ENCODE peak calls at places on chromosomes 13 and 19, in four cellular contexts. One of them, this sample, is unnamed. For H3K36me3, the result is how much of the 10 kb centered on the place peaks cover.

GRCh38 chr13:21060063-21060826 is 1.1 kb downstream of the LATS2 start:
- DNase-seq in uterus: peak
- DNase-seq in lung: no peak
- DNase-seq in brain microvascular endothelial cell: no peak
- DNase-seq in this sample: peak

GRCh38 chr13:27772651-27773425 is 19.4 kb upstream of the GSX1 start:
- DNase-seq in uterus: no peak
- DNase-seq in lung: no peak
- DNase-seq in brain microvascular endothelial cell: no peak
- DNase-seq in this sample: no peak

GRCh38 chr19:18304496-18305312 is 18.2 kb downstream of the LSM4 start:
- DNase-seq in uterus: peak
- DNase-seq in lung: peak
- DNase-seq in brain microvascular endothelial cell: peak
- DNase-seq in this sample: peak

GRCh38 chr19:49016067-49016839 is 638 bp downstream of the LHB start:
- DNase-seq in uterus: no peak
- DNase-seq in lung: no peak
- DNase-seq in brain microvascular endothelial cell: no peak
- DNase-seq in this sample: no peak

GRCh38 chr13:59519776-59520175 is 644.0 kb downstream of the DIAPH3 start:
- DNase-seq in uterus: no peak
- DNase-seq in lung: no peak
- DNase-seq in brain microvascular endothelial cell: peak
- DNase-seq in this sample: no peak

GRCh38 chr19:7771072-7771471 is 8.0 kb downstream of the CLEC4M start:
- DNase-seq in uterus: no peak
- DNase-seq in lung: no peak
- DNase-seq in brain microvascular endothelial cell: no peak
- DNase-seq in this sample: no peak

GRCh38 chr19:35350591-35350990 is 2.9 kb downstream of the FFAR1 start:
- DNase-seq in uterus: no peak
- DNase-seq in lung: no peak
- DNase-seq in brain microvascular endothelial cell: no peak
- DNase-seq in this sample: no peak

GRCh38 chr19:4829001-4829712 is 2.4 kb downstream of the TICAM1 start:
- DNase-seq in uterus: no peak
- DNase-seq in lung: no peak
- DNase-seq in brain microvascular endothelial cell: no peak
- DNase-seq in this sample: no peak

GRCh38 chr13:34412817-34413365 is 529.2 kb upstream of the NBEA start:
- DNase-seq in uterus: no peak
- DNase-seq in lung: no peak
- DNase-seq in brain microvascular endothelial cell: peak
- DNase-seq in this sample: no peak

GRCh38 chr13:75407473-75407872 is 74.5 kb downstream of the TBC1D4 start:
- DNase-seq in uterus: no peak
- DNase-seq in lung: no peak
- DNase-seq in brain microvascular endothelial cell: no peak
- DNase-seq in this sample: no peak

GRCh38 chr13:78993792-78994191 is 334.8 kb upstream of the OBI1 start:
- DNase-seq in uterus: no peak
- DNase-seq in lung: no peak
- DNase-seq in brain microvascular endothelial cell: no peak
- DNase-seq in this sample: no peak

GRCh38 chr13:31982540-31982939 is 49.0 kb upstream of the FRY start:
- DNase-seq in uterus: no peak
- DNase-seq in lung: peak
- DNase-seq in brain microvascular endothelial cell: peak
- DNase-seq in this sample: peak

DNA sequence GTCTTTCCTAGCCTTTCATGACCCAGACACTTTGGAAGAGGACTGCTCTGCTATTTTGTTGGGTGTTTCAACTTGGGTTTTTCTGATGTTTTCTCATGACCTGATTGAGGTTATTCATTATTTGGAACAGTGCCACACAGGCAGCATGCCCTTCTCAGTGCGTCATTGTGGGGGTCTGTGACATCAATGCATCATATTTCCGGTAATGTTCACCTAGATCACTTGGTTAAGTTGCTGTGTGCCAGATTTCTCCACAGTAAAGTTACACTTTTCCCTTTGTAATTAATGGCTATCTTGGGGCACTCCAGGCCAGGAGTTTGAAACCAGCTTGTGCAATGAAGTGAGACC is 124.4 kb downstream of the SIPA1L3 start:
- DNase-seq in uterus: no peak
- DNase-seq in lung: no peak
- DNase-seq in brain microvascular endothelial cell: peak
- DNase-seq in this sample: no peak
- H3K36me3 ChIP-seq in uterus: under half
- H3K36me3 ChIP-seq in lung: under half
- H3K36me3 ChIP-seq in brain microvascular endothelial cell: under half
- H3K36me3 ChIP-seq in this sample: under half

DNA sequence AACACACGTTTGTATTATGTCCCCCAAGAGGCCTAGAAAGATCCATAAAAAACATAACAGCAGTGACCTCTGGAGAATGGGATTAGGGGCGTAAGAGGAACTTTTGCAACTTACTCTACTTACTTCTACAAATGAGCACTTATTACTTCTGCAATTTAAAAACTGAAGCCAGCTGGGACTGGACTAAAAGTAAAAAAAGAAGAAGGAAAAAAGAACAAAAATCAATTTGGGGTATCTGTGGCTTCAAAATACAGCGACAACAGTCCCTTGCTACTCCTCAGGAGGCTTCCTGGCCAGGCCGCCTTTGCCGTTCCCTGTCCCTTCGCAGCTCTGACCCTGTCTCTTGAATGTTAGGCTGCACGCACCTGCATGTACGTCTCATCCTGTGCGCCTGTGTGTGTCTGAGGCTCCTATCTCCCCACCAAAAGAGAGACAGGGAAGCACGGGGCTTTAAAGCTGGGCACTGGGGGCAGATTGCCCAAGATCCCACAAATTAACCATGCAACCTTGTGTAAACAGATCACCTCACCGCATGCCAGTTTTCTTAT is 12.1 kb upstream of the FKRP start:
- DNase-seq in uterus: no peak
- DNase-seq in lung: no peak
- DNase-seq in brain microvascular endothelial cell: no peak
- DNase-seq in this sample: no peak
- H3K36me3 ChIP-seq in uterus: under half
- H3K36me3 ChIP-seq in lung: half or more
- H3K36me3 ChIP-seq in brain microvascular endothelial cell: half or more
- H3K36me3 ChIP-seq in this sample: half or more

GRCh38 chr13:72727417-72728289 is at the start of the genes BORA and MZT1:
- DNase-seq in uterus: peak
- DNase-seq in lung: peak
- DNase-seq in brain microvascular endothelial cell: peak
- DNase-seq in this sample: peak

GRCh38 chr13:72728290-72728605 is 525 bp downstream of the BORA start:
- DNase-seq in uterus: no peak
- DNase-seq in lung: no peak
- DNase-seq in brain microvascular endothelial cell: no peak
- DNase-seq in this sample: no peak

GRCh38 chr13:72726721-72727416 is 560 bp downstream of the MZT1 start:
- DNase-seq in uterus: no peak
- DNase-seq in lung: peak
- DNase-seq in brain microvascular endothelial cell: peak
- DNase-seq in this sample: peak
- H3K36me3 ChIP-seq in uterus: under half
- H3K36me3 ChIP-seq in lung: under half
- H3K36me3 ChIP-seq in brain microvascular endothelial cell: under half
- H3K36me3 ChIP-seq in this sample: under half

DNA sequence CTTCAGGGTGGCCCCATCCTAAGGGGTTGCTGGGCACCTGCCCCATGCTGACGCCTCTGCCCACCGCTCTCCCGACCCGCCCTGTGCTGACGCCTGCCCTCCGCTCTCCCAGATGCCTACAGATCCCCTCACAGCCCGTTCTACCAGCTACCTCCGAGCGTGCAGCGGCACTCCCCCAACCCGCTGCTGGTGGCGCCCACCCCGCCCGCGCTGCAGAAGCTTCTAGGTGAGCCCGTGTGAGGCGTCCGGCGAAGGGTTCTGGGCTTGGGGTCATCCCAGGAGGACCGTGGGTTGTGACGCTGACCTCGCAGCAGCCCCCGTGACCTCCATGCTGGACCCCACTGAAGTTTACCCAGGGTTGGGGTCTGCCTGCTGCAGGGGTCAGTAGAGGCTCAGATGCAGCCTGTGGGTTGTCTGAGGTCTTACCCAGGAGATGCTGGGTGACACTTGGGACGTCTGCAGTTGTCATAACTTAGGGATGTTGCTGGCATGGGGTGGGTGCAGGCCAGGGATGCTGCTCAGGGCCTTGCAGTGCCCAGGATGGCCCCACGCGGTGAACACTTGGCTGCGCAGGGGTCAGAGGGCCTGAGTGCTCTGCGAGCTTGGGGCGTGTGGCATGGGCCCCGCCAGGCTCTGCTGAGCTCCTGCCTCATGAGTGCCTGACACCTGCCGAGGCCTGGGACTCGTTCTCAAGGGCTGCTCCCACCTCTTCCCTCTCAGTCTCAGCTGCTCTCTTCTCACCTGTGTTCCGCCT is 25.0 kb downstream of the PLEKHJ1 start:
- DNase-seq in uterus: no peak
- DNase-seq in lung: no peak
- DNase-seq in brain microvascular endothelial cell: no peak
- DNase-seq in this sample: no peak
- H3K36me3 ChIP-seq in uterus: under half
- H3K36me3 ChIP-seq in lung: half or more
- H3K36me3 ChIP-seq in brain microvascular endothelial cell: half or more
- H3K36me3 ChIP-seq in this sample: half or more

GRCh38 chr19:38837304-38837626 is 5.7 kb upstream of the ECH1 start:
- DNase-seq in uterus: no peak
- DNase-seq in lung: no peak
- DNase-seq in brain microvascular endothelial cell: no peak
- DNase-seq in this sample: no peak

GRCh38 chr19:38838986-38839761 is 7.6 kb upstream of the ECH1 start:
- DNase-seq in uterus: no peak
- DNase-seq in lung: no peak
- DNase-seq in brain microvascular endothelial cell: no peak
- DNase-seq in this sample: no peak

GRCh38 chr19:38836438-38837303 is 5.1 kb upstream of the ECH1 start:
- DNase-seq in uterus: no peak
- DNase-seq in lung: no peak
- DNase-seq in brain microvascular endothelial cell: no peak
- DNase-seq in this sample: no peak

GRCh38 chr19:38838208-38838985 is 6.8 kb upstream of the ECH1 start:
- DNase-seq in uterus: no peak
- DNase-seq in lung: no peak
- DNase-seq in brain microvascular endothelial cell: no peak
- DNase-seq in this sample: peak

GRCh38 chr19:38837656-38838121 is 6.1 kb upstream of the ECH1 start:
- DNase-seq in uterus: no peak
- DNase-seq in lung: no peak
- DNase-seq in brain microvascular endothelial cell: no peak
- DNase-seq in this sample: no peak
- H3K36me3 ChIP-seq in uterus: under half
- H3K36me3 ChIP-seq in lung: half or more
- H3K36me3 ChIP-seq in brain microvascular endothelial cell: half or more
- H3K36me3 ChIP-seq in this sample: half or more

GRCh38 chr19:58394821-58395219 is 636 bp upstream of the RNF225 start:
- DNase-seq in uterus: no peak
- DNase-seq in lung: no peak
- DNase-seq in brain microvascular endothelial cell: no peak
- DNase-seq in this sample: no peak

GRCh38 chr19:58395979-58396627 is 647 bp downstream of the RNF225 start:
- DNase-seq in uterus: no peak
- DNase-seq in lung: no peak
- DNase-seq in brain microvascular endothelial cell: no peak
- DNase-seq in this sample: no peak

GRCh38 chr19:58393725-58394033 is 1.8 kb upstream of the RNF225 start:
- DNase-seq in uterus: no peak
- DNase-seq in lung: no peak
- DNase-seq in brain microvascular endothelial cell: no peak
- DNase-seq in this sample: no peak

GRCh38 chr19:58396691-58397532 is 1.5 kb downstream of the RNF225 start:
- DNase-seq in uterus: no peak
- DNase-seq in lung: no peak
- DNase-seq in brain microvascular endothelial cell: no peak
- DNase-seq in this sample: no peak

DNA sequence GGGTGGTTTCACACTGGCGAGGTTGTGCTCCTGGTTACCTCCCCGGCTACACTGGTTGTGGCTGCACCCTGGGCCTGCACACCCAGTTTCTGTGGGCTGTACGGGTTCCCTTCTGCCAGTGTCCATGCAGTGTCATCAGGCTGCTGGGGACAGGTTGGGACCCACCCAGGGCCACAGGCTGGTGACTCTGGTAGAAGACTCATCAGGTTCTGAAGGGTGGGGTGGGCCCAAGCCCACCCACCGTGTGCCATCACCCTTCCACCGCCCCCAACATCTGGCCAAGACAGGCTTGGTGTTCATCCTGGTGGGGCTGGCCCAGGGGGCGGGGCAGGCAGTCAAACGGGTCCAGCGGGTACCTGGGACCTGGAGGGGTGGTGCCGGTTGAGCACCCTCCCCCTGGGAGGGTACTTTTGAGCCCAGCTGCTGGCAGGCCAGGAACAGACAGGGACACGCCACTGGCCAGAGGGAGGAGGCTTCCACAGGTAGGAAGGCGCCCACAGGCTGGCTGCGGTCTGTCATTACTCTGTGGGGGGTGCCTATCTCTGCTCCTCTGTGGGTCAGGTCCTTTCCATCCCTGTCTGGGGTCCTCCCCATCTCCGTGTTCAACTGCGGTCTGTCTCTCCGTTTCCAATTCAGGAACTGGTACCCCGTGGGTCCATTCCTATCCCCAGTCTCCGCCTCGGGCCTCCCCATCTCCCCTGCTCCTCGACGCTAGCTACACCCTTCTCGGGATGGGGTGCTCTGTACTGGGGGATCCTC is at the start of gene RNF225:
- DNase-seq in uterus: no peak
- DNase-seq in lung: no peak
- DNase-seq in brain microvascular endothelial cell: no peak
- DNase-seq in this sample: no peak
- H3K36me3 ChIP-seq in uterus: under half
- H3K36me3 ChIP-seq in lung: under half
- H3K36me3 ChIP-seq in brain microvascular endothelial cell: under half
- H3K36me3 ChIP-seq in this sample: under half

DNA sequence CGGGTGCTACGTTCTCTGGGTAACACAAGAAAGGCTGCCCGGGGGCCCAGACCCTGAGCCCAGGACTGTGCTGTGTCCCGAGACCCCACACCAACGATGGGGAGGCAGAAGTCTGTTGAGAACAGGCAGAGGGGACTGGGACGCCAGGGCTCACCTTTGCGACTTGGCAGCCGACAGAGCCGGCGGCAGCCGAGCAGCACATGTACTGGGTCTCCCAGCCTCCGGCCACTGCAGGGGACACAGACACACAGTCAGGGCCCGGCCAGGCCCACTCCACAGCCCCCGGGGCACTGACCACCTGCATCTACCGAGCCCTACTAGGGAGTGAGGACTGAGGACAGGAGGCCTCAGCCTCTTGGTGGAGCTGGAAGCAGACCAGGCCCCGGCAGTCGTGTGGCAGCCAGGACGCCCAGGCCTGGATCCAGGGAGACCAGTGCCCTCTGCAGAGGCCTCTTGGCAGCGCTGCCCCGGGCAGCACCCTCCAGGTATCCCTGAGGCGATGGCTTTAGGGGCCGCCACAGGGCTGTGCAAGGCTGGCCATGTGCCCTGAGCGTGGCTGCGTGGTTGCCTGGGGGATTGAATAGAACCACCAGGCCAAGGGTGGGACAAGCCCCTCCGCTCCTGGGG is 5.6 kb upstream of the ATP8B3 start:
- DNase-seq in uterus: no peak
- DNase-seq in lung: no peak
- DNase-seq in brain microvascular endothelial cell: no peak
- DNase-seq in this sample: peak
- H3K36me3 ChIP-seq in uterus: under half
- H3K36me3 ChIP-seq in lung: half or more
- H3K36me3 ChIP-seq in brain microvascular endothelial cell: half or more
- H3K36me3 ChIP-seq in this sample: under half

GRCh38 chr19:42287017-42287825 is 14.7 kb upstream of the PRR19 start:
- DNase-seq in uterus: no peak
- DNase-seq in lung: no peak
- DNase-seq in brain microvascular endothelial cell: no peak
- DNase-seq in this sample: no peak
- H3K36me3 ChIP-seq in uterus: under half
- H3K36me3 ChIP-seq in lung: half or more
- H3K36me3 ChIP-seq in brain microvascular endothelial cell: half or more
- H3K36me3 ChIP-seq in this sample: under half

This sample was measured in heart left ventricle.